ENCODE peak calls at places on chromosomes 7 and 10, in five cellular contexts. D is RWPE2; J is hepatocyte; C is naive thymus-derived CD4-positive, alpha-beta T cell; I is MM.1S. F is an unnamed sample.

GRCh38 chr7:17844514-17845196 is 95.6 kb downstream of the SNX13 start:
- DNase-seq in D (no peak), J (no peak), C (no peak), I (no peak), F (no peak)

GRCh38 chr10:44847110-44847509 is 64.0 kb upstream of the TMEM72 start:
- DNase-seq in D (no peak), J (no peak), C (no peak), I (no peak), F (no peak)

GRCh38 chr7:25675789-25676474 is 447.6 kb upstream of the NPVF start:
- DNase-seq in D (no peak), J (peak; percentile 63), C (no peak), I (no peak), F (no peak)

GRCh38 chr10:93384006-93384405 is 98.1 kb downstream of the MYOF start:
- DNase-seq in D (peak; percentile 98), J (no peak), C (no peak), I (no peak), F (peak; percentile 75)

GRCh38 chr10:77925795-77926565 is 575 bp downstream of the DLG5 start:
- DNase-seq in D (no peak), J (peak; percentile 75), C (no peak), I (peak; percentile 36), F (peak; percentile 38)

GRCh38 chr7:72336887-72337821 is 75.0 kb downstream of the CALN1 start:
- DNase-seq in D (no peak), J (no peak), C (no peak), I (no peak), F (no peak)

GRCh38 chr7:55477781-55478374 is 94.4 kb downstream of the VOPP1 start:
- DNase-seq in D (no peak), J (no peak), C (no peak), I (no peak), F (peak; percentile 73)

GRCh38 chr10:89706011-89706410 is 4.6 kb downstream of the KIF20B start:
- DNase-seq in D (no peak), J (no peak), C (no peak), I (no peak), F (no peak)

GRCh38 chr7:47337531-47337930 is 244.4 kb downstream of the TNS3 start:
- DNase-seq in D (no peak), J (no peak), C (no peak), I (no peak), F (no peak)

DNA sequence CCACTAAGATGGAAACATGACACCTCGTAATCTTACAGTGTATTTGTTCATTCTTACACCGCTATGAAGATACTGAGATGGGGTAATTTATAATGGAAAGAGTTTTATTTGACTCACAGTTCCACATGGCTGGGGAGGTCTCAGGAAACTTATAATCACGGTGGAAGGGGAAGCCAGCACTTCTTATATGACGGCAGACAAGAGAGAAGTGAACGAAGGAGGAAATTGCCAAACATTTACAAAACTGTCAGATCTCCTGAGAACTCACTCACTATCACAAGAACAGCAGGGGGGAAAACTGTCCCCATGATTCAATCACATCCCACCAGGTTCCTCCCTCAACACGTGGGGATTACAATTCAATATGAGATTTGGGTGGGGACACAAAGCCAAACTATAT is 282.3 kb downstream of the HGF start:
- DNase-seq in D (no peak), J (no peak), C (no peak), I (no peak), F (no peak)
- H3K4me3 ChIP-seq in D (no peak overlapping the region), J (no peak overlapping the region), C (no peak overlapping the region), I (no peak overlapping the region), F (no peak overlapping the region)

GRCh38 chr10:131921191-131921590 is 20.4 kb downstream of the PPP2R2D start:
- DNase-seq in D (no peak), J (no peak), C (no peak), I (no peak), F (no peak)
- H3K27ac ChIP-seq in D (no peak overlapping the region), J (no peak overlapping the region), C (no peak overlapping the region), I (no peak overlapping the region), F (no peak overlapping the region)

GRCh38 chr7:15687645-15688025 is 1.2 kb upstream of the MEOX2 start:
- DNase-seq in D (no peak), J (no peak), C (no peak), I (no peak), F (no peak)
- H3K4me3 ChIP-seq in D (no peak overlapping the region), J (no peak overlapping the region), C (no peak overlapping the region), I (no peak overlapping the region), F (no peak overlapping the region)

GRCh38 chr10:132395704-132396494 is 1.1 kb upstream of the PWWP2B start:
- DNase-seq in D (no peak), J (peak; percentile 88), C (peak; percentile 46), I (no peak), F (no peak)
- H3K27ac ChIP-seq in D (peak overlapping the region; percentile 68), J (peak overlapping the region; percentile 96), C (peak overlapping the region; percentile 77), I (no peak overlapping the region), F (no peak overlapping the region)

GRCh38 chr7:92409357-92409756 is 37.9 kb upstream of the GATAD1 start:
- DNase-seq in D (no peak), J (no peak), C (no peak), I (no peak), F (no peak)
- H3K4me3 ChIP-seq in D (no peak overlapping the region), J (no peak overlapping the region), C (no peak overlapping the region), I (no peak overlapping the region), F (no peak overlapping the region)

GRCh38 chr7:122507591-122507990 is 191.3 kb downstream of the RNF133 start:
- DNase-seq in D (no peak), J (no peak), C (no peak), I (no peak), F (no peak)
- H3K27ac ChIP-seq in D (no peak overlapping the region), J (no peak overlapping the region), C (no peak overlapping the region), I (no peak overlapping the region), F (no peak overlapping the region)

GRCh38 chr7:106283501-106283830 is 1.3 kb downstream of the NAMPT start:
- DNase-seq in D (no peak), J (no peak), C (no peak), I (no peak), F (no peak)

GRCh38 chr7:106282852-106283251 is 1.9 kb downstream of the NAMPT start:
- DNase-seq in D (no peak), J (no peak), C (no peak), I (no peak), F (no peak)

GRCh38 chr7:106281127-106281526 is 3.7 kb downstream of the NAMPT start:
- DNase-seq in D (no peak), J (no peak), C (no peak), I (no peak), F (no peak)

GRCh38 chr7:106281919-106282318 is 2.9 kb downstream of the NAMPT start:
- DNase-seq in D (no peak), J (no peak), C (no peak), I (no peak), F (no peak)

GRCh38 chr7:106282374-106282773 is 2.4 kb downstream of the NAMPT start:
- DNase-seq in D (no peak), J (no peak), C (no peak), I (no peak), F (no peak)
- H3K4me3 ChIP-seq in D (no peak overlapping the region), J (peak overlapping the region; percentile 59), C (no peak overlapping the region), I (peak overlapping the region; percentile 93), F (no peak overlapping the region)

GRCh38 chr10:51244308-51244707 is 170.0 kb downstream of the PRKG1 start:
- DNase-seq in D (no peak), J (no peak), C (no peak), I (no peak), F (peak; percentile 19)
- H3K27ac ChIP-seq in D (no peak overlapping the region), J (no peak overlapping the region), C (no peak overlapping the region), I (no peak overlapping the region), F (peak overlapping the region; percentile 64)

DNA sequence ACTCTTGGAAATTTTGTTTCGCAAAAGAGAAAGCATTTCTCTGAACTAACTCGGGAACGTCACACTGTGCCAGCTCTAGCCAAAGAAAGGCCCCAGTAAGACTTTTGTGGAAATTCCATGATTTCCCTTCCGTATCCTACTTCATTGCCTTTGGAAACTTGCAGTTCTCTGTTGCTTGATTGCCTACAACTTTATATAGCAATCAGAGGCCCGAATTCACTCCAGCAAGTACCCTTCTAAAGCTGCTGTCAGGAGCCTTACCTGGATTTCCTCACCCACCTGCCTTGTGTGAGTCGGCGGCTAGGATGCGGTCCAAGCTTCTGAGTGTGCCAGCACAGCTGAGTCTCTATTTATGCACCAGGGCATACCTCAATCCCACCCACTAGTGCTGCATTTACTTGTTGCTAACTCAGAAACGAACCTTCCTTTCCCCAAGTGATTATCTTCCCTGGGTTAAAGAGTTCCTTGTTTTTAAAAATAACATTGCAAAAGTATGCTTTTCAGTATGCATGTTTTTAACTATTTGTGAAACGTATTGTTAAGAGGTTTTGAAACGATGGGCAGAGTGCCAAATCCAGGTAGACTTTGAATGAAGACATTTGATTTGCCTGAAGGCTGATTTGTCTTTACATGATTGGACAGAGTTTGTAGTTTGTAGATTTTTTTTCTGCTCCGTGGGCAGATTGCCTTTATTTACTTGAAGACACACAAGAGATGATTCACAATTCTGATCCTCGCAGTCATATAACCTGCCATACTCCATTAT is at the start of gene AGR2:
- DNase-seq in D (peak; percentile 91), J (peak; percentile 44), C (no peak), I (no peak), F (no peak)
- H3K4me3 ChIP-seq in D (peak within 1 kb of the TSS; percentile 32), J (peak within 1 kb of the TSS; percentile 4), C (no peak within 1 kb of the TSS), I (no peak within 1 kb of the TSS), F (no peak within 1 kb of the TSS)

GRCh38 chr7:77995717-77996116 is 197.1 kb downstream of the PHTF2 start:
- DNase-seq in D (no peak), J (no peak), C (no peak), I (no peak), F (no peak)
- H3K27ac ChIP-seq in D (no peak overlapping the region), J (no peak overlapping the region), C (no peak overlapping the region), I (no peak overlapping the region), F (no peak overlapping the region)

F was measured in SJCRH30.